ENCODE peak calls at places on chromosomes 4 and X, in six cellular contexts. O is T-cell; J is fibroblast of the conjunctiva; E is mucosa of gallbladder; W is GM12892; K is stimulated activated CD4-positive, alpha-beta T cell treated with anti-CD3 and anti-CD28 coated beads, Interleukin-4, amount 100 ng/mL, for 1 hour. F is an unnamed sample.

GRCh38 chr4:127698789-127699200 is 31.4 kb upstream of the SLC25A31 start:
- DNase-seq in O (no peak), J (peak), E (no peak), W (no peak), K (no peak), F (no peak)

GRCh38 chr4:42915484-42915883 is 23.0 kb downstream of the GRXCR1 start:
- DNase-seq in O (no peak), J (no peak), E (no peak), W (no peak), K (no peak), F (no peak)

GRCh38 chr4:5029447-5029846 is 10.2 kb upstream of the CYTL1 start:
- DNase-seq in O (no peak), J (no peak), E (no peak), W (no peak), K (no peak), F (no peak)

GRCh38 chr4:73028621-73029020 is 40.9 kb downstream of the COX18 start:
- DNase-seq in O (no peak), J (no peak), E (no peak), W (no peak), K (no peak), F (no peak)

GRCh38 chr4:125316781-125317525 is 2.2 kb downstream of the FAT4 start:
- DNase-seq in O (no peak), J (no peak), E (peak), W (no peak), K (no peak), F (no peak)

GRCh38 chrX:11836284-11836683 is 78.2 kb downstream of the MSL3 start:
- DNase-seq in O (no peak), J (no peak), E (no peak), W (no peak), K (no peak), F (no peak)

GRCh38 chrX:104310084-104310483 is 55.4 kb upstream of the ESX1 start:
- DNase-seq in O (no peak), J (peak), E (no peak), W (no peak), K (no peak), F (no peak)

GRCh38 chr4:26050212-26050643 is 136.2 kb downstream of the SMIM20 start:
- DNase-seq in O (no peak), J (no peak), E (peak), W (no peak), K (no peak), F (no peak)

GRCh38 chr4:162010362-162010761 is 153.4 kb downstream of the FSTL5 start:
- DNase-seq in O (no peak), J (no peak), E (no peak), W (no peak), K (no peak), F (no peak)

GRCh38 chr4:42914937-42915336 is 22.4 kb downstream of the GRXCR1 start:
- DNase-seq in O (no peak), J (no peak), E (no peak), W (no peak), K (no peak), F (no peak)

GRCh38 chr4:184309241-184310170 is 91.8 kb upstream of the ENPP6 start:
- DNase-seq in O (no peak), J (no peak), E (no peak), W (no peak), K (peak), F (no peak)

GRCh38 chrX:130171446-130172126 is at the start of gene RAB33A:
- DNase-seq in O (peak), J (no peak), E (no peak), W (peak), K (peak), F (no peak)

GRCh38 chr4:31016322-31017061 is 296.3 kb downstream of the PCDH7 start:
- DNase-seq in O (no peak), J (no peak), E (no peak), W (no peak), K (no peak), F (no peak)

GRCh38 chr4:128386761-128387599 is 99.4 kb upstream of the PGRMC2 start:
- DNase-seq in O (no peak), J (peak), E (peak), W (no peak), K (no peak), F (peak)

GRCh38 chrX:154505726-154506125 is 10.3 kb downstream of the FAM3A start:
- DNase-seq in O (no peak), J (no peak), E (no peak), W (no peak), K (no peak), F (no peak)

GRCh38 chr4:89829470-89830138 is 7.4 kb downstream of the SNCA start:
- DNase-seq in O (peak), J (no peak), E (no peak), W (no peak), K (no peak), F (no peak)

GRCh38 chr4:85928775-85929585 is 430.9 kb downstream of the MAPK10 start:
- DNase-seq in O (no peak), J (no peak), E (peak), W (no peak), K (no peak), F (no peak)

GRCh38 chr4:7197910-7198309 is 5.6 kb downstream of the SORCS2 start:
- DNase-seq in O (no peak), J (no peak), E (no peak), W (no peak), K (no peak), F (no peak)

GRCh38 chr4:5995901-5996623 is 22.2 kb downstream of the C4orf50 start:
- DNase-seq in O (no peak), J (no peak), E (no peak), W (no peak), K (no peak), F (no peak)

F was measured in HFF-Myc.